ENCODE peak calls at places on chromosomes 7 and 10, in five cellular contexts. One of them, this sample, is unnamed.

GRCh38 chr7:136134503-136134902 is 157.3 kb upstream of the MTPN start:
- DNase-seq in neuronal stem cell: no peak
- DNase-seq in mesenchymal stem cell: peak
- DNase-seq in H9: peak
- DNase-seq in trophoblast cell: no peak
- DNase-seq in this sample: no peak

GRCh38 chr10:8137272-8137680 is 82.8 kb downstream of the GATA3 start:
- DNase-seq in neuronal stem cell: no peak
- DNase-seq in mesenchymal stem cell: no peak
- DNase-seq in H9: no peak
- DNase-seq in trophoblast cell: no peak
- DNase-seq in this sample: no peak

GRCh38 chr10:79442171-79443040 is 3.0 kb downstream of the ZCCHC24 start:
- DNase-seq in neuronal stem cell: no peak
- DNase-seq in mesenchymal stem cell: no peak
- DNase-seq in H9: no peak
- DNase-seq in trophoblast cell: no peak
- DNase-seq in this sample: no peak

GRCh38 chr10:71693377-71693776 is 26.2 kb downstream of the C10orf105 start:
- DNase-seq in neuronal stem cell: no peak
- DNase-seq in mesenchymal stem cell: no peak
- DNase-seq in H9: no peak
- DNase-seq in trophoblast cell: no peak
- DNase-seq in this sample: no peak

GRCh38 chr7:683526-684205 is 42.8 kb upstream of the DNAAF5 start:
- DNase-seq in neuronal stem cell: no peak
- DNase-seq in mesenchymal stem cell: no peak
- DNase-seq in H9: no peak
- DNase-seq in trophoblast cell: no peak
- DNase-seq in this sample: no peak

GRCh38 chr10:16777473-16778370 is 39.5 kb downstream of the RSU1 start:
- DNase-seq in neuronal stem cell: peak
- DNase-seq in mesenchymal stem cell: peak
- DNase-seq in H9: no peak
- DNase-seq in trophoblast cell: peak
- DNase-seq in this sample: no peak

GRCh38 chr7:75808106-75808505 is 5.5 kb downstream of the CCL24 start:
- DNase-seq in neuronal stem cell: no peak
- DNase-seq in mesenchymal stem cell: no peak
- DNase-seq in H9: no peak
- DNase-seq in trophoblast cell: no peak
- DNase-seq in this sample: no peak

GRCh38 chr7:22142593-22142992 is 196.9 kb upstream of the CDCA7L start:
- DNase-seq in neuronal stem cell: no peak
- DNase-seq in mesenchymal stem cell: no peak
- DNase-seq in H9: no peak
- DNase-seq in trophoblast cell: peak
- DNase-seq in this sample: no peak

GRCh38 chr7:44147026-44147881 is 6.1 kb upstream of the MYL7 start:
- DNase-seq in neuronal stem cell: no peak
- DNase-seq in mesenchymal stem cell: no peak
- DNase-seq in H9: peak
- DNase-seq in trophoblast cell: peak
- DNase-seq in this sample: no peak

GRCh38 chr7:2261611-2262010 is 19.6 kb downstream of the NUDT1 start:
- DNase-seq in neuronal stem cell: no peak
- DNase-seq in mesenchymal stem cell: no peak
- DNase-seq in H9: no peak
- DNase-seq in trophoblast cell: no peak
- DNase-seq in this sample: no peak

GRCh38 chr10:47409866-47410256 is 25.8 kb upstream of the ZNF488 start:
- DNase-seq in neuronal stem cell: no peak
- DNase-seq in mesenchymal stem cell: no peak
- DNase-seq in H9: no peak
- DNase-seq in trophoblast cell: no peak
- DNase-seq in this sample: no peak

GRCh38 chr7:80482938-80483337 is 28.9 kb downstream of the GNAT3 start:
- DNase-seq in neuronal stem cell: no peak
- DNase-seq in mesenchymal stem cell: no peak
- DNase-seq in H9: no peak
- DNase-seq in trophoblast cell: no peak
- DNase-seq in this sample: no peak
- H2BK12ac ChIP-seq in neuronal stem cell: no peak
- H2BK12ac ChIP-seq in mesenchymal stem cell: no peak
- H2BK12ac ChIP-seq in H9: no peak
- H2BK12ac ChIP-seq in trophoblast cell: no peak
- H2BK12ac ChIP-seq in this sample: no peak

GRCh38 chr10:98267069-98267893 is 713 bp downstream of the LOXL4 start:
- DNase-seq in neuronal stem cell: no peak
- DNase-seq in mesenchymal stem cell: no peak
- DNase-seq in H9: no peak
- DNase-seq in trophoblast cell: no peak
- DNase-seq in this sample: no peak
- H4K8ac ChIP-seq in neuronal stem cell: no peak
- H4K8ac ChIP-seq in mesenchymal stem cell: peak
- H4K8ac ChIP-seq in H9: no peak
- H4K8ac ChIP-seq in trophoblast cell: no peak
- H4K8ac ChIP-seq in this sample: no peak

GRCh38 chr7:88229302-88229870 is 9.5 kb upstream of the SRI start:
- DNase-seq in neuronal stem cell: no peak
- DNase-seq in mesenchymal stem cell: no peak
- DNase-seq in H9: no peak
- DNase-seq in trophoblast cell: peak
- DNase-seq in this sample: no peak
- H2BK12ac ChIP-seq in neuronal stem cell: no peak
- H2BK12ac ChIP-seq in mesenchymal stem cell: no peak
- H2BK12ac ChIP-seq in H9: no peak
- H2BK12ac ChIP-seq in trophoblast cell: no peak
- H2BK12ac ChIP-seq in this sample: no peak

GRCh38 chr10:3942930-3943489 is 158.0 kb upstream of the KLF6 start:
- DNase-seq in neuronal stem cell: no peak
- DNase-seq in mesenchymal stem cell: no peak
- DNase-seq in H9: no peak
- DNase-seq in trophoblast cell: no peak
- DNase-seq in this sample: no peak
- H4K8ac ChIP-seq in neuronal stem cell: no peak
- H4K8ac ChIP-seq in mesenchymal stem cell: peak
- H4K8ac ChIP-seq in H9: no peak
- H4K8ac ChIP-seq in trophoblast cell: peak
- H4K8ac ChIP-seq in this sample: no peak

DNA sequence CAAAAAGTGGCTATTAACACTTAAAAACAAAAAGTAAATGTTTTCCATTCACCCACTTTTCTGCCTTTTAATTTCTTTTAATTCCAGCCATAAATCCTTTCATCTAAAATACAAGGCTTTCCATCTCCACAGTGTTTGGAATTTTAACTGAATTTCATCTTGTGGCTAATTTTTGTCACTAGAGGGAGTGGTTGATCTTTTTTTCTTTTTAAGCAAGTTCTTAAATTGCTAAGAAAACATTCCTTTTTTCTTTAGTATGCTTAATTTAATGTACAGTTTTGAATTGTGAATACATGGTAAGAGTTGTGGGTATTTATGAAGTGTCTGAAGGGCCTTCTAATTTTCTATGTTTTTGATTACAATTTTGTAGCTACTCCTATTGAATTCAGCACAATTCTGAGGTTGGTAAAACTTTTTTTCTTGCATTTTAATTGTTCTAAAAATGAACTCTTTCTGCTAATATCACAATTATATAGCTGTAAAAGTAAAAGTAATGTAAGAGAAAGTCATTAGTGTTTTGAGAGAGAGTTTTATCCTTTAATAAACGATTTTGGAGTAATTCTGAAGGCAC is 54.9 kb upstream of the ANK3 start:
- DNase-seq in neuronal stem cell: peak
- DNase-seq in mesenchymal stem cell: no peak
- DNase-seq in H9: no peak
- DNase-seq in trophoblast cell: peak
- DNase-seq in this sample: no peak
- H2BK12ac ChIP-seq in neuronal stem cell: no peak
- H2BK12ac ChIP-seq in mesenchymal stem cell: no peak
- H2BK12ac ChIP-seq in H9: no peak
- H2BK12ac ChIP-seq in trophoblast cell: no peak
- H2BK12ac ChIP-seq in this sample: no peak

DNA sequence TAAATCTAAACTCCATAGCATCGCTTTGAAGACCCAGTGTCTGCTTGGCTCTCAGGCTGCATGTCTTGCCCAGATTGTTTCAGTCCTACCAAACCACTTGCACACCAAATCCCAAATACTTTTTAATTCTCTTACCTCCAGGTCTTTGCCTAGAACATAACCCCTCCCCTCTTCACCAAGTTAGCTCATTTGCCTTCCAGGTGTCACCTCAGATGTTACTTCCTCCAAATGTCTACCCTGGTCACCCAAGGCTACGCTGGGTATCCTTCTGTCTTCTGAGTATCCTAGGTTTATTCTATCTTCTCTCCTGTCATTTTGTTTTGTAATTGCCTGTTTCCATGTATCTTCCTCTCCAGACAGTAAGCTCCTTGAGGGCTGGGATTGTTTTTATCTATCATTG is 11.1 kb downstream of the SLC25A28 start:
- DNase-seq in neuronal stem cell: no peak
- DNase-seq in mesenchymal stem cell: no peak
- DNase-seq in H9: no peak
- DNase-seq in trophoblast cell: no peak
- DNase-seq in this sample: no peak
- H4K8ac ChIP-seq in neuronal stem cell: no peak
- H4K8ac ChIP-seq in mesenchymal stem cell: no peak
- H4K8ac ChIP-seq in H9: no peak
- H4K8ac ChIP-seq in trophoblast cell: no peak
- H4K8ac ChIP-seq in this sample: no peak

DNA sequence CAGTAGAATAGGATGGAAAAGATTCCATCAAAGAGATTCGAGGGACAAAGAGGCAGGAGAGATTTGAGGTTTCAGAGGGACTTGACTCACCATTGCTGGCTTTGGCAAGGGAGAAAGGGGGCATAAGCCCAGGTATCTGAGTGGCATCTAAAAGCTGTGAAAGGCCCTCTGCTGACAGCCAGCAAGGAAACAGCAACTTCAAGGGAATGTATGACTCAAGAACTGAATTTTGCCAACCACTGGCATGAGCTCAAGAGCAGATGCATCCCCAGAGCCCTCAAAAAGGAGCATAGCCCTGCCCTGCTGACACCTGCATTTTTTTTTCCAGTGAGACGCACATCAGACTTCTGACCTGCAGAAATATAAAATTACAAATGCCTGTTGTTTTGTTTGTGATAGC is 19.6 kb upstream of the ADAM12 start:
- DNase-seq in neuronal stem cell: no peak
- DNase-seq in mesenchymal stem cell: no peak
- DNase-seq in H9: no peak
- DNase-seq in trophoblast cell: no peak
- DNase-seq in this sample: no peak
- H2BK12ac ChIP-seq in neuronal stem cell: no peak
- H2BK12ac ChIP-seq in mesenchymal stem cell: no peak
- H2BK12ac ChIP-seq in H9: no peak
- H2BK12ac ChIP-seq in trophoblast cell: peak
- H2BK12ac ChIP-seq in this sample: no peak

DNA sequence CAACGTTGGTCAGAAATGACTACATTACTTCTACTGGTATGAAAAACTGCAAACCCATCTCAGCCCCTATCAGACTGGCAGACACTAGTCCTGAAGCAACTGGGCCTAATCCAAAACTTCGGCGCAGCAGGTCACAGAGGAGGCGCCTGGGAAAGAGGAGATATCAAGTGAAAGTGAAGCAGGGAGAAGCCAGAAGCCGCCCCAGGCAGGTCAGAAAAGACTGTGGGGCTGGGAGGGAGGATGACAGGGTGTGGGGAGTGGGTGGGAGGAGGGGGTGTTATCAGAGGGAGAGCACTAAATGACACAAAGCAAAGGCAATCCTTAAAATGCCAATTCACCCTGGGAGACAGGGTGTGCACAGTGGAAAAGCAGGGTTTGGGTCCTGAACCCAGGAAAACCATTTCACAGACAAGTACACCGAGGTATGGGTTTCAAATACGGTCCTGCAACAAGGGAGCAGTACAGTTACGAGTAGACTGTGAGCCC is 728 bp downstream of the CHCHD3 start:
- DNase-seq in neuronal stem cell: no peak
- DNase-seq in mesenchymal stem cell: peak
- DNase-seq in H9: no peak
- DNase-seq in trophoblast cell: peak
- DNase-seq in this sample: no peak
- H4K8ac ChIP-seq in neuronal stem cell: no peak
- H4K8ac ChIP-seq in mesenchymal stem cell: peak
- H4K8ac ChIP-seq in H9: no peak
- H4K8ac ChIP-seq in trophoblast cell: no peak
- H4K8ac ChIP-seq in this sample: peak